ENCODE peak calls at places on chromosomes 5 and 9, in eight cellular contexts. One of them, this sample, is unnamed.

GRCh38 chr5:88743231-88743879 is 139.6 kb downstream of the MEF2C start:
- DNase-seq in psoas muscle: no peak
- DNase-seq in Calu3: peak; percentile 12
- DNase-seq in nephron progenitor cell: no peak
- DNase-seq in PC-3: peak; percentile 66
- DNase-seq in fibroblast of the aortic adventitia: peak; percentile 70
- DNase-seq in PC-9: no peak
- DNase-seq in DND-41: no peak
- DNase-seq in this sample: no peak

GRCh38 chr9:6512085-6512657 is 99.2 kb downstream of the UHRF2 start:
- DNase-seq in psoas muscle: no peak
- DNase-seq in DND-41: no peak
- DNase-seq in PC-9: no peak
- DNase-seq in PC-3: no peak
- DNase-seq in fibroblast of the aortic adventitia: peak; percentile 60
- DNase-seq in nephron progenitor cell: no peak
- DNase-seq in Calu3: no peak
- DNase-seq in this sample: no peak

GRCh38 chr9:123217148-123217585 is 51.2 kb downstream of the STRBP start:
- DNase-seq in psoas muscle: no peak
- DNase-seq in nephron progenitor cell: no peak
- DNase-seq in PC-9: no peak
- DNase-seq in Calu3: no peak
- DNase-seq in fibroblast of the aortic adventitia: peak; percentile 2
- DNase-seq in PC-3: no peak
- DNase-seq in DND-41: no peak
- DNase-seq in this sample: no peak

GRCh38 chr5:78506296-78507049 is 142.1 kb downstream of the LHFPL2 start:
- DNase-seq in nephron progenitor cell: no peak
- DNase-seq in Calu3: no peak
- DNase-seq in PC-9: no peak
- DNase-seq in psoas muscle: no peak
- DNase-seq in fibroblast of the aortic adventitia: peak; percentile 65
- DNase-seq in PC-3: no peak
- DNase-seq in DND-41: no peak
- DNase-seq in this sample: no peak

GRCh38 chr5:98372351-98372750 is 401.1 kb upstream of the RGMB start:
- DNase-seq in PC-3: no peak
- DNase-seq in nephron progenitor cell: no peak
- DNase-seq in psoas muscle: no peak
- DNase-seq in PC-9: no peak
- DNase-seq in Calu3: no peak
- DNase-seq in fibroblast of the aortic adventitia: peak; percentile 53
- DNase-seq in DND-41: no peak
- DNase-seq in this sample: no peak

GRCh38 chr5:141958773-141959172 is 771 bp upstream of the PCDH12 start:
- DNase-seq in fibroblast of the aortic adventitia: peak; percentile 35
- DNase-seq in psoas muscle: peak; percentile 67
- DNase-seq in nephron progenitor cell: no peak
- DNase-seq in PC-9: peak; percentile 15
- DNase-seq in DND-41: no peak
- DNase-seq in Calu3: no peak
- DNase-seq in PC-3: peak; percentile 9
- DNase-seq in this sample: no peak

GRCh38 chr9:18798106-18798505 is 234.9 kb downstream of the SAXO1 start:
- DNase-seq in Calu3: no peak
- DNase-seq in DND-41: no peak
- DNase-seq in nephron progenitor cell: no peak
- DNase-seq in PC-3: peak; percentile 12
- DNase-seq in fibroblast of the aortic adventitia: no peak
- DNase-seq in PC-9: no peak
- DNase-seq in psoas muscle: no peak
- DNase-seq in this sample: no peak

GRCh38 chr5:158847772-158848171 is 251.9 kb downstream of the EBF1 start:
- DNase-seq in fibroblast of the aortic adventitia: no peak
- DNase-seq in nephron progenitor cell: no peak
- DNase-seq in PC-3: no peak
- DNase-seq in DND-41: no peak
- DNase-seq in psoas muscle: no peak
- DNase-seq in Calu3: no peak
- DNase-seq in PC-9: no peak
- DNase-seq in this sample: no peak

GRCh38 chr5:73363911-73364730 is 84.5 kb downstream of the FOXD1 start:
- DNase-seq in DND-41: no peak
- DNase-seq in psoas muscle: no peak
- DNase-seq in PC-3: peak; percentile 67
- DNase-seq in Calu3: no peak
- DNase-seq in nephron progenitor cell: no peak
- DNase-seq in PC-9: no peak
- DNase-seq in fibroblast of the aortic adventitia: peak; percentile 87
- DNase-seq in this sample: no peak

GRCh38 chr5:159038907-159039306 is 60.8 kb downstream of the EBF1 start:
- DNase-seq in Calu3: no peak
- DNase-seq in psoas muscle: no peak
- DNase-seq in fibroblast of the aortic adventitia: peak; percentile 88
- DNase-seq in PC-3: no peak
- DNase-seq in nephron progenitor cell: no peak
- DNase-seq in DND-41: no peak
- DNase-seq in PC-9: no peak
- DNase-seq in this sample: no peak

GRCh38 chr9:90894956-90895687 is 93.5 kb downstream of the SYK start:
- DNase-seq in PC-3: peak; percentile 18
- DNase-seq in Calu3: peak; percentile 10
- DNase-seq in nephron progenitor cell: peak; percentile 45
- DNase-seq in DND-41: peak; percentile 22
- DNase-seq in PC-9: peak; percentile 15
- DNase-seq in psoas muscle: no peak
- DNase-seq in fibroblast of the aortic adventitia: no peak
- DNase-seq in this sample: no peak
- TF ChIP-seq CTCF in PC-3: peak; percentile 71
- TF ChIP-seq CTCF in Calu3: peak; percentile 31
- TF ChIP-seq CTCF in nephron progenitor cell: peak; percentile 59
- TF ChIP-seq CTCF in DND-41: peak; percentile 59
- TF ChIP-seq CTCF in PC-9: peak; percentile 71
- TF ChIP-seq CTCF in psoas muscle: peak; percentile 44
- TF ChIP-seq CTCF in fibroblast of the aortic adventitia: peak; percentile 50
- TF ChIP-seq CTCF in this sample: peak; percentile 66

DNA sequence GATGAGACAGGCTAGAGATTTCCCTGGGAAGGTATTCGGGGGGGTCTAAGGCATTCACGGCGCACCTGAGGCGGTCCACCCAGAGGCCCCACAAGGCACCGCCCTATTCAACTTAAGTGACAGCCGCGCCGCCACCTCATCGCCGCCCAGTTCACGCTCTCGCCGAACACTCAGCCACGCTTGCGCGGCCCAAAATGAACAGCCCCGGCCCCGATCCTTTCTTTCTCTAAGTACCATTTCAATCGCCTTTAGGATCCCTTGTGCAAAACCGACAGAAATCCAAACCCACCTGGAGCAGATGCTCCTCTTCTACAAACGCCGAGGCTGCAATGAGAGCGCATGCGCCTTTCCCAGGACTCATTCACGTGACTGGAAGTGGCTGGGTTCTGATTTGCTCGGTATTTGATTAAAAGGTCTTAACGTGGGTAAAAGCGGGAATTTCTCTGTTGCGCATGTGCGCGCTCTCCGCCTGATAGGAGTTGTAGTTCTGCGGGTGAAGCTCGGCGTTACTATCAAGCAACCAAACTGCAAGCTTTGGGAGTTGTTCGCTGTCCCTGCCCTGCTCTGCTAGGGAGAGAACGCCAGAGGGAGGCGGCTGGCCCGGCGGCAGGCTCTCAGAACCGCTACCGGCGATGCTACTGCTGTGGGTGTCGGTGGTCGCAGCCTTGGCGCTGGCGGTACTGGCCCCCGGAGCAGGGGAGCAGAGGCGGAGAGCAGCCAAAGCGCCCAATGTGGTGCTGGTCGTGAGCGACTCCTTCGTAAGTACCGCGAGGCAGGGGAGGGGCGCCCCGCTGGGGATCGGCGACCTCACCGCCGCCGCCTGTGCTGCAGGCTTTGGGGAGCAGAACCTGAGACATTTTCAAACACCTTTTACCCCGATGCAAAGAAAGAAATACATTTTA is at the start of the genes ARSK and SKIC3:
- DNase-seq in PC-9: peak; percentile 92
- DNase-seq in psoas muscle: peak; percentile 97
- DNase-seq in fibroblast of the aortic adventitia: peak; percentile 100
- DNase-seq in DND-41: peak; percentile 95
- DNase-seq in nephron progenitor cell: peak; percentile 90
- DNase-seq in PC-3: peak; percentile 99
- DNase-seq in Calu3: peak; percentile 91
- DNase-seq in this sample: peak; percentile 81
- TF ChIP-seq CTCF in PC-9: no peak
- TF ChIP-seq CTCF in psoas muscle: peak; percentile 35
- TF ChIP-seq CTCF in fibroblast of the aortic adventitia: peak; percentile 66
- TF ChIP-seq CTCF in DND-41: peak; percentile 57
- TF ChIP-seq CTCF in nephron progenitor cell: peak; percentile 17
- TF ChIP-seq CTCF in PC-3: peak; percentile 36
- TF ChIP-seq CTCF in Calu3: peak; percentile 21
- TF ChIP-seq CTCF in this sample: peak; percentile 44

DNA sequence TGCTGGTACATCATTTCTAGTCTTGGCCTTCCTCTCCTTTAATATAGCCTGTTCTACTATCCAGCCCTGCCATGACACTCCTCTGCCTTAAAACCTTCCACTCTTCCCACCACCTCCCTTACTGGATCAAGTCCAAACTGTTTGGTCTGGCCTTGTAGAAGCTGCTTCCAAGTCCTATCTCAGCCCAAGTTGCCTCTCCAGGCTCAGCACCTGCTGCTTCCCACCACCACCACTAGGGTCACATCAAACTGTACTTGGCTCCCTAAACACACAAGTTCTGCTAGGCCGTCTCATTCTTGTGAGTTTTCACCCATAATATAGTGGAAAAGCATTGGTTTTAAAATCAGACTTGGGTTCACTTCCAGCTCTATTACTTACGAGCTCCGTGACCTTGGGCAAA is 1.4 kb downstream of the NDUFA8 start:
- DNase-seq in fibroblast of the aortic adventitia: peak; percentile 52
- DNase-seq in nephron progenitor cell: peak; percentile 27
- DNase-seq in psoas muscle: no peak
- DNase-seq in PC-9: peak; percentile 20
- DNase-seq in DND-41: peak; percentile 47
- DNase-seq in Calu3: no peak
- DNase-seq in PC-3: peak; percentile 54
- DNase-seq in this sample: no peak
- TF ChIP-seq CTCF in fibroblast of the aortic adventitia: peak; percentile 69
- TF ChIP-seq CTCF in nephron progenitor cell: peak; percentile 45
- TF ChIP-seq CTCF in psoas muscle: peak; percentile 43
- TF ChIP-seq CTCF in PC-9: peak; percentile 66
- TF ChIP-seq CTCF in DND-41: peak; percentile 68
- TF ChIP-seq CTCF in Calu3: no peak
- TF ChIP-seq CTCF in PC-3: peak; percentile 65
- TF ChIP-seq CTCF in this sample: peak; percentile 63

DNA sequence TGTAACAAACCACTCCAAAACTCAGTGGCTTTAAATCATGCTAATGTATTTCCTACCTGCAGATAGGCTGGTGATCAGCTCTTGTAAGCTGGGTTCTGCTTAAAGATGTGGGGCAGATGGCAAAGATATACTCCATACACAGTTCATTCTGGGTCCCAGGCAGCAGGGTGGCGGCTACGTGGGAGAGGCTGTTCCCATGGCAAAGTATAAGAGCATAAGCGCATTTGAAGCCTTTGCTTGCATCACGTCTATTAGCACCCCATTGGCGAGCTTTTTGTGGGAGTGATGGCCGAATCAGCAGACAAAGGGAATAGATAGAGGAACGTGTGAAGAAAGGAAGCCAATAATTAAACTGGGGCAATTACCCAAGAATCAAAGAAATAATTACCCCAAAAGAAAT is 523.1 kb downstream of the SPATA31D1 start:
- DNase-seq in DND-41: no peak
- DNase-seq in Calu3: no peak
- DNase-seq in PC-3: no peak
- DNase-seq in nephron progenitor cell: no peak
- DNase-seq in psoas muscle: no peak
- DNase-seq in PC-9: no peak
- DNase-seq in fibroblast of the aortic adventitia: no peak
- DNase-seq in this sample: no peak
- TF ChIP-seq CTCF in DND-41: no peak
- TF ChIP-seq CTCF in Calu3: no peak
- TF ChIP-seq CTCF in PC-3: no peak
- TF ChIP-seq CTCF in nephron progenitor cell: no peak
- TF ChIP-seq CTCF in psoas muscle: no peak
- TF ChIP-seq CTCF in PC-9: no peak
- TF ChIP-seq CTCF in fibroblast of the aortic adventitia: no peak
- TF ChIP-seq CTCF in this sample: no peak

GRCh38 chr5:171847026-171847425 is 61.4 kb downstream of the SMIM23 start:
- DNase-seq in fibroblast of the aortic adventitia: no peak
- DNase-seq in psoas muscle: no peak
- DNase-seq in PC-9: no peak
- DNase-seq in DND-41: no peak
- DNase-seq in Calu3: no peak
- DNase-seq in nephron progenitor cell: no peak
- DNase-seq in PC-3: no peak
- DNase-seq in this sample: no peak

GRCh38 chr5:171845040-171845439 is 59.4 kb downstream of the SMIM23 start:
- DNase-seq in Calu3: no peak
- DNase-seq in PC-9: no peak
- DNase-seq in DND-41: no peak
- DNase-seq in nephron progenitor cell: no peak
- DNase-seq in PC-3: no peak
- DNase-seq in psoas muscle: no peak
- DNase-seq in fibroblast of the aortic adventitia: no peak
- DNase-seq in this sample: no peak

GRCh38 chr5:171848006-171848405 is 62.4 kb downstream of the SMIM23 start:
- DNase-seq in psoas muscle: no peak
- DNase-seq in fibroblast of the aortic adventitia: no peak
- DNase-seq in DND-41: no peak
- DNase-seq in nephron progenitor cell: no peak
- DNase-seq in PC-9: no peak
- DNase-seq in Calu3: no peak
- DNase-seq in PC-3: no peak
- DNase-seq in this sample: no peak

GRCh38 chr5:171848487-171848886 is 62.9 kb downstream of the SMIM23 start:
- DNase-seq in PC-3: no peak
- DNase-seq in DND-41: no peak
- DNase-seq in Calu3: no peak
- DNase-seq in fibroblast of the aortic adventitia: no peak
- DNase-seq in nephron progenitor cell: no peak
- DNase-seq in PC-9: no peak
- DNase-seq in psoas muscle: no peak
- DNase-seq in this sample: no peak

GRCh38 chr5:171845857-171846785 is 60.5 kb downstream of the SMIM23 start:
- DNase-seq in psoas muscle: peak; percentile 74
- DNase-seq in DND-41: no peak
- DNase-seq in nephron progenitor cell: no peak
- DNase-seq in PC-9: no peak
- DNase-seq in fibroblast of the aortic adventitia: peak; percentile 45
- DNase-seq in PC-3: peak; percentile 46
- DNase-seq in Calu3: no peak
- DNase-seq in this sample: no peak
- TF ChIP-seq CTCF in psoas muscle: no peak
- TF ChIP-seq CTCF in DND-41: no peak
- TF ChIP-seq CTCF in nephron progenitor cell: no peak
- TF ChIP-seq CTCF in PC-9: peak; percentile 43
- TF ChIP-seq CTCF in fibroblast of the aortic adventitia: no peak
- TF ChIP-seq CTCF in PC-3: peak; percentile 47
- TF ChIP-seq CTCF in Calu3: no peak
- TF ChIP-seq CTCF in this sample: no peak

DNA sequence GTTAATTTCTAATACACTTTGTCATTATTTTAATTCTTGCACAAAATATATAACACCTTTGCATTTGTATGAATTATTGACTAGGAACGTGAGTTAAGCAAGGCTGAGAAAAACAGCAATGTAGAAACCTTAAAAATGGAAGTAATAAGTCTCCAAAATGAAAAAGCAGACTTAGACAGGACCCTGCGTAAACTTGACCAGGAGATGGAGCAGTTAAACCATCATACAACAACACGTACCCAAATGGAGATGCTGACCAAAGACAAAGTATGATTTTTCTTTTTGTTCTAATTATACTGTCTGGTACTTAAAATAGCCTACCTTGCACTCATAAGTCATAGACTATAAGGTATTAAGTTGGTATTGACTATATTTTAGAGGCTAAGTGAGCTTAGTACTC is 34.4 kb downstream of the RAD50 start:
- DNase-seq in psoas muscle: no peak
- DNase-seq in PC-9: no peak
- DNase-seq in Calu3: no peak
- DNase-seq in DND-41: no peak
- DNase-seq in nephron progenitor cell: no peak
- DNase-seq in PC-3: peak; percentile 33
- DNase-seq in fibroblast of the aortic adventitia: peak; percentile 20
- DNase-seq in this sample: no peak
- TF ChIP-seq CTCF in psoas muscle: no peak
- TF ChIP-seq CTCF in PC-9: no peak
- TF ChIP-seq CTCF in Calu3: no peak
- TF ChIP-seq CTCF in DND-41: peak; percentile 11
- TF ChIP-seq CTCF in nephron progenitor cell: no peak
- TF ChIP-seq CTCF in PC-3: peak; percentile 63
- TF ChIP-seq CTCF in fibroblast of the aortic adventitia: no peak
- TF ChIP-seq CTCF in this sample: no peak